ENCODE peak calls at places on chromosomes 16 and 17, in seven cellular contexts. One of them, this sample, is unnamed.

GRCh38 chr17:37564252-37564651 is 45.0 kb downstream of the SYNRG start:
- DNase-seq in AG04449: no peak
- DNase-seq in substantia nigra: no peak
- DNase-seq in non-pigmented ciliary epithelial cell: no peak
- DNase-seq in activated effector memory CD4-positive, alpha-beta T cell treated with anti-CD3 and anti-CD28 coated beads, Interleukin-2, amount 50 U/mL, for 16 hours: no peak
- DNase-seq in type B pancreatic cell: no peak
- DNase-seq in anterior cingulate cortex: no peak
- DNase-seq in this sample: no peak

GRCh38 chr16:2715519-2715918 is 4.5 kb downstream of the PRSS27 start:
- DNase-seq in type B pancreatic cell: no peak
- DNase-seq in AG04449: no peak
- DNase-seq in anterior cingulate cortex: no peak
- DNase-seq in non-pigmented ciliary epithelial cell: no peak
- DNase-seq in substantia nigra: peak
- DNase-seq in activated effector memory CD4-positive, alpha-beta T cell treated with anti-CD3 and anti-CD28 coated beads, Interleukin-2, amount 50 U/mL, for 16 hours: peak
- DNase-seq in this sample: no peak

GRCh38 chr17:71084219-71084618 is 914.9 kb downstream of the KCNJ2 start:
- DNase-seq in AG04449: no peak
- DNase-seq in non-pigmented ciliary epithelial cell: no peak
- DNase-seq in anterior cingulate cortex: no peak
- DNase-seq in activated effector memory CD4-positive, alpha-beta T cell treated with anti-CD3 and anti-CD28 coated beads, Interleukin-2, amount 50 U/mL, for 16 hours: no peak
- DNase-seq in type B pancreatic cell: no peak
- DNase-seq in substantia nigra: no peak
- DNase-seq in this sample: no peak

GRCh38 chr17:37447641-37448040 is 41.0 kb downstream of the TADA2A start:
- DNase-seq in activated effector memory CD4-positive, alpha-beta T cell treated with anti-CD3 and anti-CD28 coated beads, Interleukin-2, amount 50 U/mL, for 16 hours: no peak
- DNase-seq in substantia nigra: no peak
- DNase-seq in non-pigmented ciliary epithelial cell: no peak
- DNase-seq in AG04449: no peak
- DNase-seq in type B pancreatic cell: no peak
- DNase-seq in anterior cingulate cortex: no peak
- DNase-seq in this sample: no peak

GRCh38 chr17:59668816-59669215 is 38.4 kb downstream of the PTRH2 start:
- DNase-seq in activated effector memory CD4-positive, alpha-beta T cell treated with anti-CD3 and anti-CD28 coated beads, Interleukin-2, amount 50 U/mL, for 16 hours: no peak
- DNase-seq in AG04449: peak
- DNase-seq in type B pancreatic cell: no peak
- DNase-seq in substantia nigra: no peak
- DNase-seq in non-pigmented ciliary epithelial cell: peak
- DNase-seq in anterior cingulate cortex: no peak
- DNase-seq in this sample: peak

GRCh38 chr16:57759541-57760356 is 24.2 kb downstream of the KATNB1 start:
- DNase-seq in anterior cingulate cortex: no peak
- DNase-seq in AG04449: no peak
- DNase-seq in non-pigmented ciliary epithelial cell: no peak
- DNase-seq in type B pancreatic cell: no peak
- DNase-seq in activated effector memory CD4-positive, alpha-beta T cell treated with anti-CD3 and anti-CD28 coated beads, Interleukin-2, amount 50 U/mL, for 16 hours: no peak
- DNase-seq in substantia nigra: no peak
- DNase-seq in this sample: no peak

GRCh38 chr17:9729034-9729650 is 62.2 kb downstream of the DHRS7C start:
- DNase-seq in substantia nigra: no peak
- DNase-seq in anterior cingulate cortex: no peak
- DNase-seq in AG04449: peak
- DNase-seq in non-pigmented ciliary epithelial cell: no peak
- DNase-seq in type B pancreatic cell: no peak
- DNase-seq in activated effector memory CD4-positive, alpha-beta T cell treated with anti-CD3 and anti-CD28 coated beads, Interleukin-2, amount 50 U/mL, for 16 hours: no peak
- DNase-seq in this sample: no peak

GRCh38 chr17:67528751-67529436 is 151.8 kb downstream of the PITPNC1 start:
- DNase-seq in anterior cingulate cortex: peak
- DNase-seq in activated effector memory CD4-positive, alpha-beta T cell treated with anti-CD3 and anti-CD28 coated beads, Interleukin-2, amount 50 U/mL, for 16 hours: no peak
- DNase-seq in substantia nigra: peak
- DNase-seq in AG04449: peak
- DNase-seq in type B pancreatic cell: peak
- DNase-seq in non-pigmented ciliary epithelial cell: peak
- DNase-seq in this sample: peak

GRCh38 chr17:80242505-80242904 is 18.1 kb upstream of the RNF213 start:
- DNase-seq in anterior cingulate cortex: no peak
- DNase-seq in type B pancreatic cell: no peak
- DNase-seq in substantia nigra: no peak
- DNase-seq in non-pigmented ciliary epithelial cell: no peak
- DNase-seq in AG04449: no peak
- DNase-seq in activated effector memory CD4-positive, alpha-beta T cell treated with anti-CD3 and anti-CD28 coated beads, Interleukin-2, amount 50 U/mL, for 16 hours: no peak
- DNase-seq in this sample: no peak

GRCh38 chr16:47043970-47044684 is 70.7 kb upstream of the DNAJA2 start:
- DNase-seq in substantia nigra: no peak
- DNase-seq in non-pigmented ciliary epithelial cell: no peak
- DNase-seq in AG04449: no peak
- DNase-seq in anterior cingulate cortex: no peak
- DNase-seq in type B pancreatic cell: no peak
- DNase-seq in activated effector memory CD4-positive, alpha-beta T cell treated with anti-CD3 and anti-CD28 coated beads, Interleukin-2, amount 50 U/mL, for 16 hours: no peak
- DNase-seq in this sample: no peak

GRCh38 chr16:72493681-72494415 is 321.9 kb upstream of the PMFBP1 start:
- DNase-seq in type B pancreatic cell: no peak
- DNase-seq in AG04449: peak
- DNase-seq in non-pigmented ciliary epithelial cell: no peak
- DNase-seq in anterior cingulate cortex: no peak
- DNase-seq in substantia nigra: no peak
- DNase-seq in activated effector memory CD4-positive, alpha-beta T cell treated with anti-CD3 and anti-CD28 coated beads, Interleukin-2, amount 50 U/mL, for 16 hours: no peak
- DNase-seq in this sample: no peak

GRCh38 chr16:51896013-51896412 is 650.9 kb downstream of the TOX3 start:
- DNase-seq in substantia nigra: no peak
- DNase-seq in anterior cingulate cortex: no peak
- DNase-seq in type B pancreatic cell: no peak
- DNase-seq in AG04449: no peak
- DNase-seq in non-pigmented ciliary epithelial cell: no peak
- DNase-seq in activated effector memory CD4-positive, alpha-beta T cell treated with anti-CD3 and anti-CD28 coated beads, Interleukin-2, amount 50 U/mL, for 16 hours: no peak
- DNase-seq in this sample: no peak

GRCh38 chr17:38415250-38416194 is 12.7 kb upstream of the ARHGAP23 start:
- DNase-seq in activated effector memory CD4-positive, alpha-beta T cell treated with anti-CD3 and anti-CD28 coated beads, Interleukin-2, amount 50 U/mL, for 16 hours: no peak
- DNase-seq in type B pancreatic cell: no peak
- DNase-seq in non-pigmented ciliary epithelial cell: no peak
- DNase-seq in AG04449: no peak
- DNase-seq in anterior cingulate cortex: peak
- DNase-seq in substantia nigra: peak
- DNase-seq in this sample: no peak

GRCh38 chr17:83056583-83057396 is 22.6 kb upstream of the METRNL start:
- DNase-seq in AG04449: no peak
- DNase-seq in type B pancreatic cell: no peak
- DNase-seq in non-pigmented ciliary epithelial cell: no peak
- DNase-seq in substantia nigra: no peak
- DNase-seq in anterior cingulate cortex: no peak
- DNase-seq in activated effector memory CD4-positive, alpha-beta T cell treated with anti-CD3 and anti-CD28 coated beads, Interleukin-2, amount 50 U/mL, for 16 hours: peak
- DNase-seq in this sample: no peak

GRCh38 chr17:42200702-42201101 is 6.4 kb upstream of the GHDC start:
- DNase-seq in non-pigmented ciliary epithelial cell: no peak
- DNase-seq in type B pancreatic cell: no peak
- DNase-seq in activated effector memory CD4-positive, alpha-beta T cell treated with anti-CD3 and anti-CD28 coated beads, Interleukin-2, amount 50 U/mL, for 16 hours: no peak
- DNase-seq in AG04449: no peak
- DNase-seq in anterior cingulate cortex: peak
- DNase-seq in substantia nigra: no peak
- DNase-seq in this sample: no peak

GRCh38 chr17:17944743-17945142 is 27.5 kb downstream of the TOM1L2 start:
- DNase-seq in anterior cingulate cortex: no peak
- DNase-seq in type B pancreatic cell: no peak
- DNase-seq in non-pigmented ciliary epithelial cell: no peak
- DNase-seq in substantia nigra: no peak
- DNase-seq in AG04449: no peak
- DNase-seq in activated effector memory CD4-positive, alpha-beta T cell treated with anti-CD3 and anti-CD28 coated beads, Interleukin-2, amount 50 U/mL, for 16 hours: no peak
- DNase-seq in this sample: no peak

GRCh38 chr17:12673788-12674187 is 8.1 kb downstream of the MYOCD start:
- DNase-seq in type B pancreatic cell: no peak
- DNase-seq in anterior cingulate cortex: no peak
- DNase-seq in substantia nigra: no peak
- DNase-seq in AG04449: no peak
- DNase-seq in non-pigmented ciliary epithelial cell: no peak
- DNase-seq in activated effector memory CD4-positive, alpha-beta T cell treated with anti-CD3 and anti-CD28 coated beads, Interleukin-2, amount 50 U/mL, for 16 hours: no peak
- DNase-seq in this sample: no peak

GRCh38 chr16:27355610-27356009 is 41.8 kb downstream of the IL4R start:
- DNase-seq in anterior cingulate cortex: no peak
- DNase-seq in activated effector memory CD4-positive, alpha-beta T cell treated with anti-CD3 and anti-CD28 coated beads, Interleukin-2, amount 50 U/mL, for 16 hours: peak
- DNase-seq in non-pigmented ciliary epithelial cell: no peak
- DNase-seq in substantia nigra: no peak
- DNase-seq in AG04449: no peak
- DNase-seq in type B pancreatic cell: no peak
- DNase-seq in this sample: no peak

GRCh38 chr17:49777577-49777976 is 10.9 kb upstream of the KAT7 start:
- DNase-seq in anterior cingulate cortex: no peak
- DNase-seq in activated effector memory CD4-positive, alpha-beta T cell treated with anti-CD3 and anti-CD28 coated beads, Interleukin-2, amount 50 U/mL, for 16 hours: no peak
- DNase-seq in substantia nigra: no peak
- DNase-seq in non-pigmented ciliary epithelial cell: no peak
- DNase-seq in AG04449: no peak
- DNase-seq in type B pancreatic cell: no peak
- DNase-seq in this sample: no peak

GRCh38 chr16:27773344-27773743 is 223.4 kb downstream of the KATNIP start:
- DNase-seq in AG04449: no peak
- DNase-seq in non-pigmented ciliary epithelial cell: no peak
- DNase-seq in type B pancreatic cell: no peak
- DNase-seq in substantia nigra: no peak
- DNase-seq in activated effector memory CD4-positive, alpha-beta T cell treated with anti-CD3 and anti-CD28 coated beads, Interleukin-2, amount 50 U/mL, for 16 hours: no peak
- DNase-seq in anterior cingulate cortex: no peak
- DNase-seq in this sample: no peak

GRCh38 chr17:20071824-20072691 is 62.9 kb downstream of the SPECC1 start:
- DNase-seq in AG04449: no peak
- DNase-seq in type B pancreatic cell: no peak
- DNase-seq in non-pigmented ciliary epithelial cell: no peak
- DNase-seq in activated effector memory CD4-positive, alpha-beta T cell treated with anti-CD3 and anti-CD28 coated beads, Interleukin-2, amount 50 U/mL, for 16 hours: no peak
- DNase-seq in substantia nigra: no peak
- DNase-seq in anterior cingulate cortex: no peak
- DNase-seq in this sample: no peak

GRCh38 chr16:86697715-86698114 is 119.4 kb downstream of the FOXL1 start:
- DNase-seq in AG04449: no peak
- DNase-seq in activated effector memory CD4-positive, alpha-beta T cell treated with anti-CD3 and anti-CD28 coated beads, Interleukin-2, amount 50 U/mL, for 16 hours: no peak
- DNase-seq in anterior cingulate cortex: no peak
- DNase-seq in non-pigmented ciliary epithelial cell: no peak
- DNase-seq in type B pancreatic cell: no peak
- DNase-seq in substantia nigra: no peak
- DNase-seq in this sample: no peak

GRCh38 chr17:82229686-82230626 is 1.1 kb downstream of the SLC16A3 start:
- DNase-seq in substantia nigra: no peak
- DNase-seq in activated effector memory CD4-positive, alpha-beta T cell treated with anti-CD3 and anti-CD28 coated beads, Interleukin-2, amount 50 U/mL, for 16 hours: peak
- DNase-seq in anterior cingulate cortex: no peak
- DNase-seq in type B pancreatic cell: no peak
- DNase-seq in non-pigmented ciliary epithelial cell: no peak
- DNase-seq in AG04449: no peak
- DNase-seq in this sample: no peak

GRCh38 chr16:3187798-3188674 is at the start of gene OR1F1:
- DNase-seq in substantia nigra: no peak
- DNase-seq in non-pigmented ciliary epithelial cell: no peak
- DNase-seq in anterior cingulate cortex: no peak
- DNase-seq in AG04449: peak
- DNase-seq in type B pancreatic cell: no peak
- DNase-seq in activated effector memory CD4-positive, alpha-beta T cell treated with anti-CD3 and anti-CD28 coated beads, Interleukin-2, amount 50 U/mL, for 16 hours: peak
- DNase-seq in this sample: no peak

GRCh38 chr16:9061358-9061813 is 30.1 kb upstream of the HAPSTR1 start:
- DNase-seq in substantia nigra: peak
- DNase-seq in AG04449: no peak
- DNase-seq in type B pancreatic cell: no peak
- DNase-seq in activated effector memory CD4-positive, alpha-beta T cell treated with anti-CD3 and anti-CD28 coated beads, Interleukin-2, amount 50 U/mL, for 16 hours: no peak
- DNase-seq in non-pigmented ciliary epithelial cell: no peak
- DNase-seq in anterior cingulate cortex: no peak
- DNase-seq in this sample: no peak

GRCh38 chr16:11258553-11259287 is 2.7 kb upstream of the SOCS1 start:
- DNase-seq in activated effector memory CD4-positive, alpha-beta T cell treated with anti-CD3 and anti-CD28 coated beads, Interleukin-2, amount 50 U/mL, for 16 hours: peak
- DNase-seq in type B pancreatic cell: no peak
- DNase-seq in AG04449: no peak
- DNase-seq in anterior cingulate cortex: peak
- DNase-seq in substantia nigra: peak
- DNase-seq in non-pigmented ciliary epithelial cell: no peak
- DNase-seq in this sample: no peak

GRCh38 chr17:79738643-79739042 is 7.9 kb downstream of the ENPP7 start:
- DNase-seq in substantia nigra: no peak
- DNase-seq in type B pancreatic cell: no peak
- DNase-seq in non-pigmented ciliary epithelial cell: no peak
- DNase-seq in AG04449: no peak
- DNase-seq in activated effector memory CD4-positive, alpha-beta T cell treated with anti-CD3 and anti-CD28 coated beads, Interleukin-2, amount 50 U/mL, for 16 hours: no peak
- DNase-seq in anterior cingulate cortex: no peak
- DNase-seq in this sample: no peak

GRCh38 chr17:6075050-6075449 is 4.9 kb downstream of the WSCD1 start:
- DNase-seq in AG04449: no peak
- DNase-seq in non-pigmented ciliary epithelial cell: no peak
- DNase-seq in type B pancreatic cell: no peak
- DNase-seq in substantia nigra: no peak
- DNase-seq in anterior cingulate cortex: no peak
- DNase-seq in activated effector memory CD4-positive, alpha-beta T cell treated with anti-CD3 and anti-CD28 coated beads, Interleukin-2, amount 50 U/mL, for 16 hours: no peak
- DNase-seq in this sample: no peak

GRCh38 chr16:69327585-69328310 is 2.6 kb downstream of the PDF start:
- DNase-seq in anterior cingulate cortex: no peak
- DNase-seq in substantia nigra: no peak
- DNase-seq in activated effector memory CD4-positive, alpha-beta T cell treated with anti-CD3 and anti-CD28 coated beads, Interleukin-2, amount 50 U/mL, for 16 hours: no peak
- DNase-seq in type B pancreatic cell: no peak
- DNase-seq in non-pigmented ciliary epithelial cell: no peak
- DNase-seq in AG04449: no peak
- DNase-seq in this sample: no peak

GRCh38 chr17:78940241-78940640 is 15.1 kb upstream of the TIMP2 start:
- DNase-seq in anterior cingulate cortex: no peak
- DNase-seq in AG04449: no peak
- DNase-seq in activated effector memory CD4-positive, alpha-beta T cell treated with anti-CD3 and anti-CD28 coated beads, Interleukin-2, amount 50 U/mL, for 16 hours: no peak
- DNase-seq in substantia nigra: no peak
- DNase-seq in non-pigmented ciliary epithelial cell: no peak
- DNase-seq in type B pancreatic cell: no peak
- DNase-seq in this sample: no peak

GRCh38 chr16:56872863-56873391 is 7.9 kb downstream of the SLC12A3 start:
- DNase-seq in AG04449: no peak
- DNase-seq in substantia nigra: no peak
- DNase-seq in non-pigmented ciliary epithelial cell: no peak
- DNase-seq in anterior cingulate cortex: no peak
- DNase-seq in type B pancreatic cell: no peak
- DNase-seq in activated effector memory CD4-positive, alpha-beta T cell treated with anti-CD3 and anti-CD28 coated beads, Interleukin-2, amount 50 U/mL, for 16 hours: no peak
- DNase-seq in this sample: no peak

GRCh38 chr17:40475234-40476210 is 25.9 kb downstream of the TNS4 start:
- DNase-seq in type B pancreatic cell: no peak
- DNase-seq in non-pigmented ciliary epithelial cell: no peak
- DNase-seq in substantia nigra: no peak
- DNase-seq in anterior cingulate cortex: no peak
- DNase-seq in activated effector memory CD4-positive, alpha-beta T cell treated with anti-CD3 and anti-CD28 coated beads, Interleukin-2, amount 50 U/mL, for 16 hours: no peak
- DNase-seq in AG04449: no peak
- DNase-seq in this sample: no peak

GRCh38 chr17:64214950-64215349 is 48.1 kb downstream of the TEX2 start:
- DNase-seq in AG04449: no peak
- DNase-seq in non-pigmented ciliary epithelial cell: no peak
- DNase-seq in substantia nigra: no peak
- DNase-seq in anterior cingulate cortex: no peak
- DNase-seq in activated effector memory CD4-positive, alpha-beta T cell treated with anti-CD3 and anti-CD28 coated beads, Interleukin-2, amount 50 U/mL, for 16 hours: no peak
- DNase-seq in type B pancreatic cell: no peak
- DNase-seq in this sample: no peak

This sample was measured in epithelial cell of proximal tubule.